ENCODE peak calls at places on chromosome 1, in six cellular contexts. H is ureter, V is NCI-H1092, A is T-helper 1 cell, M is HFFc6, O is T-cell. T is an unnamed sample.

GRCh38 chr1:50978852-50979781 is 9.1 kb downstream of the CDKN2C start:
- DNase-seq in H (no peak), V (peak; percentile 56), M (no peak), A (peak; percentile 2), O (peak; percentile 25), T (no peak)

GRCh38 chr1:25232027-25232865 is at the start of gene SYF2:
- DNase-seq in H (peak; percentile 94), M (peak; percentile 84), O (peak; percentile 90), V (peak; percentile 96), A (peak; percentile 80), T (peak; percentile 89)

GRCh38 chr1:30700528-30701265 is 22.7 kb downstream of the MATN1 start:
- DNase-seq in M (peak; percentile 67), H (no peak), O (no peak), V (no peak), A (no peak), T (no peak)

GRCh38 chr1:2300851-2301606 is 72.9 kb downstream of the SKI start:
- DNase-seq in M (no peak), A (peak; percentile 93), H (peak; percentile 78), O (peak; percentile 99), V (no peak), T (peak; percentile 86)

GRCh38 chr1:155981266-155982088 is 3.1 kb upstream of the ARHGEF2 start:
- DNase-seq in O (peak; percentile 59), M (peak; percentile 62), V (no peak), A (no peak), H (no peak), T (peak; percentile 54)

GRCh38 chr1:153288634-153289275 is 24.0 kb downstream of the PGLYRP3 start:
- DNase-seq in H (peak; percentile 54), M (no peak), V (no peak), A (no peak), O (no peak), T (no peak)

GRCh38 chr1:209948155-209948554 is 10.1 kb downstream of the SYT14 start:
- DNase-seq in V (no peak), H (no peak), A (no peak), O (no peak), M (no peak), T (no peak)

GRCh38 chr1:210536263-210536961 is 207.7 kb downstream of the HHAT start:
- DNase-seq in O (no peak), H (no peak), A (no peak), M (peak; percentile 0), V (peak; percentile 70), T (no peak)

GRCh38 chr1:63621698-63622097 is 28.5 kb downstream of the PGM1 start:
- DNase-seq in V (no peak), A (no peak), M (no peak), H (peak; percentile 51), O (no peak), T (no peak)

GRCh38 chr1:11340248-11340632 is 67.2 kb downstream of the UBIAD1 start:
- DNase-seq in V (no peak), M (no peak), H (no peak), O (no peak), A (no peak), T (no peak)

GRCh38 chr1:88595355-88595754 is 88.7 kb upstream of the PKN2 start:
- DNase-seq in V (no peak), M (peak; percentile 46), A (no peak), H (no peak), O (no peak), T (no peak)

GRCh38 chr1:150561830-150562367 is 12.7 kb downstream of the ADAMTSL4 start:
- DNase-seq in M (peak; percentile 81), V (peak; percentile 65), H (peak; percentile 96), A (peak; percentile 75), O (peak; percentile 91), T (peak; percentile 84)

GRCh38 chr1:208227366-208227765 is 16.8 kb downstream of the PLXNA2 start:
- DNase-seq in M (no peak), H (no peak), A (no peak), V (no peak), O (no peak), T (no peak)

T was measured in CD8-positive, alpha-beta T cell.